ENCODE peak calls at places on chromosomes 16 and 17, in ten cellular contexts. One of them, this sample, is unnamed.

GRCh38 chr16:83851473-83851872 is 43.7 kb downstream of the HSBP1 start:
- DNase-seq in DMS153: no peak
- DNase-seq in HCT116: no peak
- DNase-seq in activated T-helper 1 cell treated with anti-CD3 and anti-CD28 coated beads, Interleukin-12 subunit alpha, Interleukin-12 subunit beta, Interleukin-2, Interleukin-4 antibody, amounts not matched to agents 30 ng/mL and 10 ng/mL and 1 ng/mL, durations not matched to agents 14 hours and 24 hours and 36 hours: no peak
- DNase-seq in NCI-H1105: no peak
- DNase-seq in heart right ventricle: no peak
- DNase-seq in chondrocyte: no peak
- DNase-seq in activated gamma-delta T cell treated with Interleukin-2 at 50 U/mL for 16 hours: no peak
- DNase-seq in thoracic aorta: no peak
- DNase-seq in left colon: no peak
- DNase-seq in this sample: no peak

GRCh38 chr17:8793649-8794048 is 5.5 kb downstream of the MFSD6L start:
- DNase-seq in DMS153: no peak
- DNase-seq in HCT116: no peak
- DNase-seq in activated T-helper 1 cell treated with anti-CD3 and anti-CD28 coated beads, Interleukin-12 subunit alpha, Interleukin-12 subunit beta, Interleukin-2, Interleukin-4 antibody, amounts not matched to agents 30 ng/mL and 10 ng/mL and 1 ng/mL, durations not matched to agents 14 hours and 24 hours and 36 hours: no peak
- DNase-seq in NCI-H1105: no peak
- DNase-seq in heart right ventricle: no peak
- DNase-seq in chondrocyte: no peak
- DNase-seq in activated gamma-delta T cell treated with Interleukin-2 at 50 U/mL for 16 hours: no peak
- DNase-seq in thoracic aorta: no peak
- DNase-seq in left colon: no peak
- DNase-seq in this sample: no peak

GRCh38 chr17:7179317-7180254 is at the start of gene ASGR1:
- DNase-seq in DMS153: no peak
- DNase-seq in HCT116: no peak
- DNase-seq in activated T-helper 1 cell treated with anti-CD3 and anti-CD28 coated beads, Interleukin-12 subunit alpha, Interleukin-12 subunit beta, Interleukin-2, Interleukin-4 antibody, amounts not matched to agents 30 ng/mL and 10 ng/mL and 1 ng/mL, durations not matched to agents 14 hours and 24 hours and 36 hours: no peak
- DNase-seq in NCI-H1105: no peak
- DNase-seq in heart right ventricle: no peak
- DNase-seq in chondrocyte: peak; percentile 73
- DNase-seq in activated gamma-delta T cell treated with Interleukin-2 at 50 U/mL for 16 hours: no peak
- DNase-seq in thoracic aorta: no peak
- DNase-seq in left colon: no peak
- DNase-seq in this sample: no peak

GRCh38 chr16:23516366-23517137 is 6.3 kb upstream of the GGA2 start:
- DNase-seq in DMS153: no peak
- DNase-seq in HCT116: no peak
- DNase-seq in activated T-helper 1 cell treated with anti-CD3 and anti-CD28 coated beads, Interleukin-12 subunit alpha, Interleukin-12 subunit beta, Interleukin-2, Interleukin-4 antibody, amounts not matched to agents 30 ng/mL and 10 ng/mL and 1 ng/mL, durations not matched to agents 14 hours and 24 hours and 36 hours: no peak
- DNase-seq in NCI-H1105: no peak
- DNase-seq in heart right ventricle: no peak
- DNase-seq in chondrocyte: no peak
- DNase-seq in activated gamma-delta T cell treated with Interleukin-2 at 50 U/mL for 16 hours: no peak
- DNase-seq in thoracic aorta: no peak
- DNase-seq in left colon: no peak
- DNase-seq in this sample: no peak

GRCh38 chr16:73047536-73048291 is at the start of gene ZFHX3:
- DNase-seq in DMS153: peak; percentile 49
- DNase-seq in HCT116: no peak
- DNase-seq in activated T-helper 1 cell treated with anti-CD3 and anti-CD28 coated beads, Interleukin-12 subunit alpha, Interleukin-12 subunit beta, Interleukin-2, Interleukin-4 antibody, amounts not matched to agents 30 ng/mL and 10 ng/mL and 1 ng/mL, durations not matched to agents 14 hours and 24 hours and 36 hours: peak; percentile 12
- DNase-seq in NCI-H1105: peak; percentile 48
- DNase-seq in heart right ventricle: peak; percentile 68
- DNase-seq in chondrocyte: no peak
- DNase-seq in activated gamma-delta T cell treated with Interleukin-2 at 50 U/mL for 16 hours: no peak
- DNase-seq in thoracic aorta: no peak
- DNase-seq in left colon: peak; percentile 78
- DNase-seq in this sample: peak; percentile 49

GRCh38 chr17:3972931-3973330 is 8.7 kb upstream of the ATP2A3 start:
- DNase-seq in DMS153: no peak
- DNase-seq in HCT116: no peak
- DNase-seq in activated T-helper 1 cell treated with anti-CD3 and anti-CD28 coated beads, Interleukin-12 subunit alpha, Interleukin-12 subunit beta, Interleukin-2, Interleukin-4 antibody, amounts not matched to agents 30 ng/mL and 10 ng/mL and 1 ng/mL, durations not matched to agents 14 hours and 24 hours and 36 hours: no peak
- DNase-seq in NCI-H1105: no peak
- DNase-seq in heart right ventricle: no peak
- DNase-seq in chondrocyte: peak; percentile 54
- DNase-seq in activated gamma-delta T cell treated with Interleukin-2 at 50 U/mL for 16 hours: no peak
- DNase-seq in thoracic aorta: no peak
- DNase-seq in left colon: peak; percentile 17
- DNase-seq in this sample: peak; percentile 33

GRCh38 chr16:86577314-86577971 is 906 bp upstream of the FOXL1 start:
- DNase-seq in DMS153: no peak
- DNase-seq in HCT116: no peak
- DNase-seq in activated T-helper 1 cell treated with anti-CD3 and anti-CD28 coated beads, Interleukin-12 subunit alpha, Interleukin-12 subunit beta, Interleukin-2, Interleukin-4 antibody, amounts not matched to agents 30 ng/mL and 10 ng/mL and 1 ng/mL, durations not matched to agents 14 hours and 24 hours and 36 hours: no peak
- DNase-seq in NCI-H1105: no peak
- DNase-seq in heart right ventricle: no peak
- DNase-seq in chondrocyte: no peak
- DNase-seq in activated gamma-delta T cell treated with Interleukin-2 at 50 U/mL for 16 hours: no peak
- DNase-seq in thoracic aorta: no peak
- DNase-seq in left colon: no peak
- DNase-seq in this sample: no peak

GRCh38 chr17:7989781-7990655 is 12.4 kb upstream of the GUCY2D start:
- DNase-seq in DMS153: peak; percentile 19
- DNase-seq in HCT116: peak; percentile 63
- DNase-seq in activated T-helper 1 cell treated with anti-CD3 and anti-CD28 coated beads, Interleukin-12 subunit alpha, Interleukin-12 subunit beta, Interleukin-2, Interleukin-4 antibody, amounts not matched to agents 30 ng/mL and 10 ng/mL and 1 ng/mL, durations not matched to agents 14 hours and 24 hours and 36 hours: peak; percentile 86
- DNase-seq in NCI-H1105: peak; percentile 85
- DNase-seq in heart right ventricle: peak; percentile 77
- DNase-seq in chondrocyte: no peak
- DNase-seq in activated gamma-delta T cell treated with Interleukin-2 at 50 U/mL for 16 hours: peak; percentile 95
- DNase-seq in thoracic aorta: peak; percentile 53
- DNase-seq in left colon: peak; percentile 66
- DNase-seq in this sample: peak; percentile 95

GRCh38 chr17:50344712-50345380 is 1.1 kb upstream of the XYLT2 start:
- DNase-seq in DMS153: peak; percentile 53
- DNase-seq in HCT116: no peak
- DNase-seq in activated T-helper 1 cell treated with anti-CD3 and anti-CD28 coated beads, Interleukin-12 subunit alpha, Interleukin-12 subunit beta, Interleukin-2, Interleukin-4 antibody, amounts not matched to agents 30 ng/mL and 10 ng/mL and 1 ng/mL, durations not matched to agents 14 hours and 24 hours and 36 hours: no peak
- DNase-seq in NCI-H1105: no peak
- DNase-seq in heart right ventricle: no peak
- DNase-seq in chondrocyte: no peak
- DNase-seq in activated gamma-delta T cell treated with Interleukin-2 at 50 U/mL for 16 hours: no peak
- DNase-seq in thoracic aorta: no peak
- DNase-seq in left colon: peak; percentile 40
- DNase-seq in this sample: no peak

GRCh38 chr17:79536212-79536840 is 74.5 kb downstream of the RBFOX3 start:
- DNase-seq in DMS153: no peak
- DNase-seq in HCT116: no peak
- DNase-seq in activated T-helper 1 cell treated with anti-CD3 and anti-CD28 coated beads, Interleukin-12 subunit alpha, Interleukin-12 subunit beta, Interleukin-2, Interleukin-4 antibody, amounts not matched to agents 30 ng/mL and 10 ng/mL and 1 ng/mL, durations not matched to agents 14 hours and 24 hours and 36 hours: no peak
- DNase-seq in NCI-H1105: no peak
- DNase-seq in heart right ventricle: no peak
- DNase-seq in chondrocyte: peak; percentile 74
- DNase-seq in activated gamma-delta T cell treated with Interleukin-2 at 50 U/mL for 16 hours: no peak
- DNase-seq in thoracic aorta: no peak
- DNase-seq in left colon: no peak
- DNase-seq in this sample: no peak

GRCh38 chr16:89099905-89100304 is 6.3 kb downstream of the ACSF3 start:
- DNase-seq in DMS153: no peak
- DNase-seq in HCT116: no peak
- DNase-seq in activated T-helper 1 cell treated with anti-CD3 and anti-CD28 coated beads, Interleukin-12 subunit alpha, Interleukin-12 subunit beta, Interleukin-2, Interleukin-4 antibody, amounts not matched to agents 30 ng/mL and 10 ng/mL and 1 ng/mL, durations not matched to agents 14 hours and 24 hours and 36 hours: no peak
- DNase-seq in NCI-H1105: no peak
- DNase-seq in heart right ventricle: no peak
- DNase-seq in chondrocyte: no peak
- DNase-seq in activated gamma-delta T cell treated with Interleukin-2 at 50 U/mL for 16 hours: peak; percentile 30
- DNase-seq in thoracic aorta: no peak
- DNase-seq in left colon: peak; percentile 81
- DNase-seq in this sample: no peak

GRCh38 chr17:74579910-74580309 is 12.2 kb downstream of the CD300LD start:
- DNase-seq in DMS153: no peak
- DNase-seq in HCT116: no peak
- DNase-seq in activated T-helper 1 cell treated with anti-CD3 and anti-CD28 coated beads, Interleukin-12 subunit alpha, Interleukin-12 subunit beta, Interleukin-2, Interleukin-4 antibody, amounts not matched to agents 30 ng/mL and 10 ng/mL and 1 ng/mL, durations not matched to agents 14 hours and 24 hours and 36 hours: no peak
- DNase-seq in NCI-H1105: no peak
- DNase-seq in heart right ventricle: no peak
- DNase-seq in chondrocyte: no peak
- DNase-seq in activated gamma-delta T cell treated with Interleukin-2 at 50 U/mL for 16 hours: no peak
- DNase-seq in thoracic aorta: no peak
- DNase-seq in left colon: no peak
- DNase-seq in this sample: no peak

GRCh38 chr17:40832840-40833239 is 10.4 kb upstream of the KRT10 start:
- DNase-seq in DMS153: no peak
- DNase-seq in HCT116: no peak
- DNase-seq in activated T-helper 1 cell treated with anti-CD3 and anti-CD28 coated beads, Interleukin-12 subunit alpha, Interleukin-12 subunit beta, Interleukin-2, Interleukin-4 antibody, amounts not matched to agents 30 ng/mL and 10 ng/mL and 1 ng/mL, durations not matched to agents 14 hours and 24 hours and 36 hours: no peak
- DNase-seq in NCI-H1105: no peak
- DNase-seq in heart right ventricle: no peak
- DNase-seq in chondrocyte: no peak
- DNase-seq in activated gamma-delta T cell treated with Interleukin-2 at 50 U/mL for 16 hours: no peak
- DNase-seq in thoracic aorta: no peak
- DNase-seq in left colon: no peak
- DNase-seq in this sample: no peak

GRCh38 chr17:29570521-29570920 is 2.0 kb downstream of the TP53I13 start:
- DNase-seq in DMS153: no peak
- DNase-seq in HCT116: no peak
- DNase-seq in activated T-helper 1 cell treated with anti-CD3 and anti-CD28 coated beads, Interleukin-12 subunit alpha, Interleukin-12 subunit beta, Interleukin-2, Interleukin-4 antibody, amounts not matched to agents 30 ng/mL and 10 ng/mL and 1 ng/mL, durations not matched to agents 14 hours and 24 hours and 36 hours: no peak
- DNase-seq in NCI-H1105: no peak
- DNase-seq in heart right ventricle: no peak
- DNase-seq in chondrocyte: peak; percentile 52
- DNase-seq in activated gamma-delta T cell treated with Interleukin-2 at 50 U/mL for 16 hours: no peak
- DNase-seq in thoracic aorta: no peak
- DNase-seq in left colon: no peak
- DNase-seq in this sample: peak; percentile 43

GRCh38 chr17:59425085-59425901 is 93.8 kb downstream of the YPEL2 start:
- DNase-seq in DMS153: no peak
- DNase-seq in HCT116: no peak
- DNase-seq in activated T-helper 1 cell treated with anti-CD3 and anti-CD28 coated beads, Interleukin-12 subunit alpha, Interleukin-12 subunit beta, Interleukin-2, Interleukin-4 antibody, amounts not matched to agents 30 ng/mL and 10 ng/mL and 1 ng/mL, durations not matched to agents 14 hours and 24 hours and 36 hours: no peak
- DNase-seq in NCI-H1105: no peak
- DNase-seq in heart right ventricle: peak; percentile 76
- DNase-seq in chondrocyte: no peak
- DNase-seq in activated gamma-delta T cell treated with Interleukin-2 at 50 U/mL for 16 hours: no peak
- DNase-seq in thoracic aorta: no peak
- DNase-seq in left colon: peak; percentile 33
- DNase-seq in this sample: no peak

GRCh38 chr17:67322039-67322787 is 44.2 kb downstream of the PSMD12 start:
- DNase-seq in DMS153: no peak
- DNase-seq in HCT116: no peak
- DNase-seq in activated T-helper 1 cell treated with anti-CD3 and anti-CD28 coated beads, Interleukin-12 subunit alpha, Interleukin-12 subunit beta, Interleukin-2, Interleukin-4 antibody, amounts not matched to agents 30 ng/mL and 10 ng/mL and 1 ng/mL, durations not matched to agents 14 hours and 24 hours and 36 hours: no peak
- DNase-seq in NCI-H1105: no peak
- DNase-seq in heart right ventricle: no peak
- DNase-seq in chondrocyte: no peak
- DNase-seq in activated gamma-delta T cell treated with Interleukin-2 at 50 U/mL for 16 hours: no peak
- DNase-seq in thoracic aorta: no peak
- DNase-seq in left colon: no peak
- DNase-seq in this sample: no peak

GRCh38 chr16:73216932-73217331 is 169.0 kb upstream of the ZFHX3 start:
- DNase-seq in DMS153: peak; percentile 86
- DNase-seq in HCT116: no peak
- DNase-seq in activated T-helper 1 cell treated with anti-CD3 and anti-CD28 coated beads, Interleukin-12 subunit alpha, Interleukin-12 subunit beta, Interleukin-2, Interleukin-4 antibody, amounts not matched to agents 30 ng/mL and 10 ng/mL and 1 ng/mL, durations not matched to agents 14 hours and 24 hours and 36 hours: no peak
- DNase-seq in NCI-H1105: no peak
- DNase-seq in heart right ventricle: no peak
- DNase-seq in chondrocyte: no peak
- DNase-seq in activated gamma-delta T cell treated with Interleukin-2 at 50 U/mL for 16 hours: no peak
- DNase-seq in thoracic aorta: no peak
- DNase-seq in left colon: no peak
- DNase-seq in this sample: no peak

GRCh38 chr17:50471009-50471905 is 2.6 kb upstream of the CHAD start:
- DNase-seq in DMS153: no peak
- DNase-seq in HCT116: no peak
- DNase-seq in activated T-helper 1 cell treated with anti-CD3 and anti-CD28 coated beads, Interleukin-12 subunit alpha, Interleukin-12 subunit beta, Interleukin-2, Interleukin-4 antibody, amounts not matched to agents 30 ng/mL and 10 ng/mL and 1 ng/mL, durations not matched to agents 14 hours and 24 hours and 36 hours: no peak
- DNase-seq in NCI-H1105: no peak
- DNase-seq in heart right ventricle: no peak
- DNase-seq in chondrocyte: peak; percentile 51
- DNase-seq in activated gamma-delta T cell treated with Interleukin-2 at 50 U/mL for 16 hours: no peak
- DNase-seq in thoracic aorta: no peak
- DNase-seq in left colon: no peak
- DNase-seq in this sample: no peak

GRCh38 chr17:56269509-56269908 is 116.2 kb downstream of the ANKFN1 start:
- DNase-seq in DMS153: no peak
- DNase-seq in HCT116: no peak
- DNase-seq in activated T-helper 1 cell treated with anti-CD3 and anti-CD28 coated beads, Interleukin-12 subunit alpha, Interleukin-12 subunit beta, Interleukin-2, Interleukin-4 antibody, amounts not matched to agents 30 ng/mL and 10 ng/mL and 1 ng/mL, durations not matched to agents 14 hours and 24 hours and 36 hours: no peak
- DNase-seq in NCI-H1105: no peak
- DNase-seq in heart right ventricle: no peak
- DNase-seq in chondrocyte: no peak
- DNase-seq in activated gamma-delta T cell treated with Interleukin-2 at 50 U/mL for 16 hours: no peak
- DNase-seq in thoracic aorta: no peak
- DNase-seq in left colon: no peak
- DNase-seq in this sample: no peak

GRCh38 chr17:10447035-10447931 is 22.1 kb downstream of the MYH4 start:
- DNase-seq in DMS153: no peak
- DNase-seq in HCT116: no peak
- DNase-seq in activated T-helper 1 cell treated with anti-CD3 and anti-CD28 coated beads, Interleukin-12 subunit alpha, Interleukin-12 subunit beta, Interleukin-2, Interleukin-4 antibody, amounts not matched to agents 30 ng/mL and 10 ng/mL and 1 ng/mL, durations not matched to agents 14 hours and 24 hours and 36 hours: no peak
- DNase-seq in NCI-H1105: no peak
- DNase-seq in heart right ventricle: no peak
- DNase-seq in chondrocyte: no peak
- DNase-seq in activated gamma-delta T cell treated with Interleukin-2 at 50 U/mL for 16 hours: no peak
- DNase-seq in thoracic aorta: no peak
- DNase-seq in left colon: peak; percentile 27
- DNase-seq in this sample: no peak

GRCh38 chr17:82375359-82376041 is 3.9 kb downstream of the UTS2R start:
- DNase-seq in DMS153: no peak
- DNase-seq in HCT116: no peak
- DNase-seq in activated T-helper 1 cell treated with anti-CD3 and anti-CD28 coated beads, Interleukin-12 subunit alpha, Interleukin-12 subunit beta, Interleukin-2, Interleukin-4 antibody, amounts not matched to agents 30 ng/mL and 10 ng/mL and 1 ng/mL, durations not matched to agents 14 hours and 24 hours and 36 hours: no peak
- DNase-seq in NCI-H1105: no peak
- DNase-seq in heart right ventricle: no peak
- DNase-seq in chondrocyte: peak; percentile 82
- DNase-seq in activated gamma-delta T cell treated with Interleukin-2 at 50 U/mL for 16 hours: no peak
- DNase-seq in thoracic aorta: no peak
- DNase-seq in left colon: no peak
- DNase-seq in this sample: no peak

GRCh38 chr16:64445649-64446048 is 676.2 kb downstream of the CDH11 start:
- DNase-seq in DMS153: no peak
- DNase-seq in HCT116: no peak
- DNase-seq in activated T-helper 1 cell treated with anti-CD3 and anti-CD28 coated beads, Interleukin-12 subunit alpha, Interleukin-12 subunit beta, Interleukin-2, Interleukin-4 antibody, amounts not matched to agents 30 ng/mL and 10 ng/mL and 1 ng/mL, durations not matched to agents 14 hours and 24 hours and 36 hours: no peak
- DNase-seq in NCI-H1105: no peak
- DNase-seq in heart right ventricle: no peak
- DNase-seq in chondrocyte: no peak
- DNase-seq in activated gamma-delta T cell treated with Interleukin-2 at 50 U/mL for 16 hours: no peak
- DNase-seq in thoracic aorta: no peak
- DNase-seq in left colon: no peak
- DNase-seq in this sample: no peak

GRCh38 chr16:10635367-10636021 is 55.1 kb upstream of the EMP2 start:
- DNase-seq in DMS153: no peak
- DNase-seq in HCT116: no peak
- DNase-seq in activated T-helper 1 cell treated with anti-CD3 and anti-CD28 coated beads, Interleukin-12 subunit alpha, Interleukin-12 subunit beta, Interleukin-2, Interleukin-4 antibody, amounts not matched to agents 30 ng/mL and 10 ng/mL and 1 ng/mL, durations not matched to agents 14 hours and 24 hours and 36 hours: no peak
- DNase-seq in NCI-H1105: no peak
- DNase-seq in heart right ventricle: no peak
- DNase-seq in chondrocyte: no peak
- DNase-seq in activated gamma-delta T cell treated with Interleukin-2 at 50 U/mL for 16 hours: no peak
- DNase-seq in thoracic aorta: no peak
- DNase-seq in left colon: no peak
- DNase-seq in this sample: no peak

GRCh38 chr16:847151-847550 is 46.6 kb upstream of the GNG13 start:
- DNase-seq in DMS153: no peak
- DNase-seq in HCT116: no peak
- DNase-seq in activated T-helper 1 cell treated with anti-CD3 and anti-CD28 coated beads, Interleukin-12 subunit alpha, Interleukin-12 subunit beta, Interleukin-2, Interleukin-4 antibody, amounts not matched to agents 30 ng/mL and 10 ng/mL and 1 ng/mL, durations not matched to agents 14 hours and 24 hours and 36 hours: no peak
- DNase-seq in NCI-H1105: no peak
- DNase-seq in heart right ventricle: no peak
- DNase-seq in chondrocyte: no peak
- DNase-seq in activated gamma-delta T cell treated with Interleukin-2 at 50 U/mL for 16 hours: no peak
- DNase-seq in thoracic aorta: no peak
- DNase-seq in left colon: no peak
- DNase-seq in this sample: no peak

This sample was measured in Peyer's patch.